ENCODE peak calls at places on chromosomes 2 and 18, in ten cellular contexts. Q is neural progenitor cell, Z is K562, L is Panc1, N is omental fat pad, E is breast epithelium, I is fibroblast of lung, S is uterus, V is pancreas, B is SK-N-SH. C is an unnamed sample.
A peak's percentile ranks its signal among the peaks of the same experiment; 100 is the strongest.

GRCh38 chr2:54455584-54456525 is at the start of gene SPTBN1:
- DNase-seq in Q (peak; percentile 92), Z (peak; percentile 61), L (peak; percentile 36), N (peak; percentile 28), E (peak; percentile 82), I (peak; percentile 94), S (peak; percentile 93), V (peak; percentile 91), B (peak; percentile 97), C (peak; percentile 88)

GRCh38 chr2:8754056-8754790 is 72.4 kb downstream of the ID2 start:
- DNase-seq in Q (no peak), Z (no peak), L (no peak), N (no peak), E (no peak), I (peak; percentile 71), S (no peak), V (no peak), B (peak; percentile 55), C (no peak)

GRCh38 chr2:221780281-221780688 is 208.2 kb upstream of the EPHA4 start:
- DNase-seq in Q (peak; percentile 27), Z (no peak), L (peak; percentile 8), N (no peak), E (no peak), I (peak; percentile 84), S (no peak), V (no peak), B (no peak), C (no peak)

GRCh38 chr2:226649871-226650660 is 149.6 kb downstream of the IRS1 start:
- DNase-seq in Q (peak; percentile 55), Z (no peak), L (peak; percentile 72), N (no peak), E (peak; percentile 69), I (peak; percentile 99), S (peak; percentile 59), V (no peak), B (no peak), C (no peak)

GRCh38 chr2:188450740-188451480 is 159.2 kb downstream of the GULP1 start:
- DNase-seq in Q (no peak), Z (no peak), L (no peak), N (no peak), E (no peak), I (peak; percentile 54), S (no peak), V (no peak), B (peak; percentile 34), C (no peak)

GRCh38 chr2:78757652-78758051 is 267.9 kb upstream of the REG3G start:
- DNase-seq in Q (no peak), Z (no peak), L (no peak), N (no peak), E (no peak), I (no peak), S (no peak), V (no peak), B (no peak), C (no peak)

GRCh38 chr2:170820647-170821630 is 4.3 kb downstream of the GAD1 start:
- DNase-seq in Q (no peak), Z (peak; percentile 47), L (no peak), N (no peak), E (no peak), I (no peak), S (no peak), V (no peak), B (no peak), C (no peak)

GRCh38 chr2:240730506-240731326 is 39.0 kb downstream of the AQP12A start:
- DNase-seq in Q (no peak), Z (no peak), L (no peak), N (no peak), E (no peak), I (no peak), S (no peak), V (no peak), B (no peak), C (no peak)

GRCh38 chr2:215736653-215737290 is 276.6 kb downstream of the MREG start:
- DNase-seq in Q (peak; percentile 22), Z (peak; percentile 30), L (no peak), N (no peak), E (no peak), I (peak; percentile 73), S (no peak), V (no peak), B (no peak), C (no peak)

GRCh38 chr18:43571078-43571689 is 293.9 kb upstream of the SYT4 start:
- DNase-seq in Q (peak; percentile 65), Z (peak; percentile 8), L (no peak), N (no peak), E (no peak), I (peak; percentile 25), S (no peak), V (no peak), B (peak; percentile 40), C (no peak)

GRCh38 chr2:240469747-240470146 is 34.3 kb downstream of the GPC1 start:
- DNase-seq in Q (no peak), Z (no peak), L (no peak), N (no peak), E (no peak), I (no peak), S (no peak), V (peak; percentile 32), B (no peak), C (no peak)

GRCh38 chr2:73931531-73932500 is 5.1 kb downstream of the DGUOK start:
- DNase-seq in Q (no peak), Z (no peak), L (no peak), N (no peak), E (no peak), I (peak; percentile 78), S (no peak), V (no peak), B (no peak), C (no peak)

GRCh38 chr2:189492451-189492850 is 51.2 kb downstream of the WDR75 start:
- DNase-seq in Q (no peak), Z (no peak), L (no peak), N (no peak), E (no peak), I (peak; percentile 26), S (no peak), V (no peak), B (no peak), C (no peak)
- TF ChIP-seq CTCF in Q (no peak), Z (no peak), L (no peak), N (no peak), E (no peak), I (no peak), S (no peak), V (no peak), B (no peak), C (no peak)

GRCh38 chr2:16171425-16171920 is 231.1 kb downstream of the MYCN start:
- DNase-seq in Q (no peak), Z (no peak), L (no peak), N (no peak), E (no peak), I (no peak), S (no peak), V (no peak), B (no peak), C (no peak)
- TF ChIP-seq CTCF in Q (no peak), Z (no peak), L (no peak), N (no peak), E (no peak), I (no peak), S (no peak), V (no peak), B (no peak), C (no peak)

DNA sequence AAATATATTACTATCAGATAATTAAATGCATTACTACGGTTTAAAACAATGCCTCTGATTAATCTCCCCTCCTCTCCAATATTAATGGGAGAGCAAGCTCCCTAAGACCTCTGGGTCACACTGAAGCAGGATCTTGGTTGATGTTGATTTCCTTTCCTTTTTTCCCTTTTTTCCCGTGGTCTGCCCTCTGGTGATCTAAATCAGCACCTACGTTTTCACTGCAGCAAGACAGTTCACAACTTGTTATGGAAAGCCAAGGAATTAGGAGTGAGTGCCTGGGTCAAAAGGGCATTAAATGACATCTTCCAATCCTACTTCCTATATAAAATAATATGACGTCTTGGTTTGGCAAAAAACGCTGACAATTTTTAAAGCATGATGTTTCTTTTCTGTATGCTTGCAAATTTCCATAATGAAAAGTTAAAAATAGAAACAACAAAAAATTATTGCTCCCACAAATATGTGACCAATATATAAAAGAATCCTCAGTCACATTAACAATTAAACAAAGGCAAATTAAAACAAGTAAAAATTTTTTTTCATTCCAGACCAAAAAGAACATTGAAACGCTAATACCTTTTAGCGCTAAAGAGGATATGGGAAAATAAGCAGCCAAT is 7.9 kb upstream of the CFAP36 start:
- DNase-seq in Q (peak; percentile 64), Z (no peak), L (no peak), N (no peak), E (no peak), I (peak; percentile 43), S (no peak), V (no peak), B (peak; percentile 50), C (no peak)
- TF ChIP-seq CTCF in Q (peak; percentile 62), Z (peak; percentile 40), L (peak; percentile 75), N (no peak), E (no peak), I (peak; percentile 74), S (no peak), V (no peak), B (peak; percentile 72), C (peak; percentile 65)

GRCh38 chr2:1480671-1481076 is 67.4 kb downstream of the TPO start:
- DNase-seq in Q (no peak), Z (no peak), L (no peak), N (no peak), E (no peak), I (no peak), S (no peak), V (no peak), B (no peak), C (no peak)
- TF ChIP-seq CTCF in Q (no peak), Z (no peak), L (no peak), N (no peak), E (no peak), I (no peak), S (no peak), V (no peak), B (no peak), C (no peak)

DNA sequence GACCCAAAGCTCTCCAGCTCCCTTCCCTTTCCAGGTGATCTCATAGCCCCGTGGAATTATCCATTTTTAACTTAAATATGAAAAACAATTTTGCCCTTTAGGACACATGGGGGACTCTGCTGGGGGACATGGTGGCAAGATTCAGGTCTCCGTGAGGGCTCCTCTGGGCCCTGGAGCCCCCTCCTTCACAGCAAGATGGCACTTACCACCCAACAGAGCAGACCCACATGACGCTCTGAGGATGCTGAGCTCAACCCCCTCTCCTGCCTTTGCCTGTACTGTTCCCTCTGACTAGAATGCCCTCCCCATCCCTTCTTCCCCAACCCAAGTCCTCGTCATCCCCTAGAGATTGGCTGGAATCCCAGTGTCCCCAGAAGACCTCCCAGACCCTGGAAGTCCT is 17.2 kb downstream of the TEX51 start:
- DNase-seq in Q (no peak), Z (no peak), L (no peak), N (no peak), E (no peak), I (no peak), S (no peak), V (no peak), B (no peak), C (no peak)
- TF ChIP-seq CTCF in Q (no peak), Z (no peak), L (no peak), N (no peak), E (no peak), I (no peak), S (no peak), V (no peak), B (no peak), C (no peak)

C was measured in dorsolateral prefrontal cortex.